ENCODE peak calls at places on chromosome 11, in four cellular contexts. Y is HepG2, Z is GM12878, D is K562. O is an unnamed sample.
A peak's percentile ranks its signal among the peaks of the same experiment; 100 is the strongest.

GRCh38 chr11:87366766-87367405 is 329.2 kb downstream of the TMEM135 start:
- DNase-seq in Y (no peak), D (no peak), Z (no peak), O (no peak)

GRCh38 chr11:64331569-64332371 is 8.2 kb upstream of the CCDC88B start:
- DNase-seq in D (peak; percentile 72), Y (peak; percentile 69), Z (peak; percentile 80), O (peak; percentile 65)

GRCh38 chr11:92391866-92392265 is 167.2 kb downstream of the FAT3 start:
- DNase-seq in Z (no peak), D (no peak), Y (no peak), O (no peak)

GRCh38 chr11:28315440-28315839 is 207.3 kb downstream of the METTL15 start:
- DNase-seq in D (no peak), Z (no peak), Y (no peak), O (no peak)

GRCh38 chr11:75667268-75667830 is 1.5 kb downstream of the MAP6 start:
- DNase-seq in D (no peak), Y (no peak), Z (no peak), O (peak; percentile 59)

GRCh38 chr11:130055637-130056036 is 14.1 kb upstream of the APLP2 start:
- DNase-seq in D (no peak), Z (no peak), Y (no peak), O (no peak)

GRCh38 chr11:45751430-45751829 is 53.5 kb upstream of the SLC35C1 start:
- DNase-seq in Y (no peak), Z (no peak), D (peak; percentile 24), O (peak; percentile 49)

GRCh38 chr11:111514216-111515031 is at the start of gene HOATZ:
- DNase-seq in Y (no peak), Z (no peak), D (peak; percentile 17), O (peak; percentile 75)

GRCh38 chr11:11959601-11960000 is 48.8 kb downstream of the DKK3 start:
- DNase-seq in D (no peak), Y (no peak), Z (no peak), O (no peak)

GRCh38 chr11:66473608-66474525 is 6.4 kb upstream of the DPP3 start:
- DNase-seq in D (no peak), Z (no peak), Y (no peak), O (no peak)

GRCh38 chr11:100980156-100980555 is 149.5 kb downstream of the PGR start:
- DNase-seq in Z (no peak), Y (peak; percentile 3), D (no peak), O (no peak)

GRCh38 chr11:96328395-96329010 is 14.5 kb downstream of the MAML2 start:
- DNase-seq in Z (no peak), D (peak; percentile 50), Y (no peak), O (no peak)

GRCh38 chr11:68191661-68192579 is 21.2 kb downstream of the KMT5B start:
- DNase-seq in Z (no peak), Y (no peak), D (no peak), O (no peak)

GRCh38 chr11:65856689-65857499 is 1.1 kb downstream of the CFL1 start:
- DNase-seq in Y (peak; percentile 48), Z (no peak), D (peak; percentile 61), O (peak; percentile 76)

GRCh38 chr11:9448576-9449352 is 12.0 kb upstream of the ZNF143 start:
- DNase-seq in Z (no peak), Y (no peak), D (no peak), O (no peak)

GRCh38 chr11:7546324-7546791 is 32.6 kb downstream of the PPFIBP2 start:
- DNase-seq in D (no peak), Z (no peak), Y (no peak), O (no peak)

GRCh38 chr11:69654001-69654659 is 13.2 kb downstream of the CCND1 start:
- DNase-seq in D (no peak), Y (no peak), Z (no peak), O (no peak)

GRCh38 chr11:62770778-62771143 is 435 bp upstream of the TAF6L start:
- DNase-seq in Y (peak; percentile 24), D (peak; percentile 10), Z (no peak), O (no peak)

GRCh38 chr11:43583548-43583947 is 97.0 kb upstream of the HSD17B12 start:
- DNase-seq in D (no peak), Z (no peak), Y (no peak), O (no peak)

GRCh38 chr11:3040881-3041280 is 16.3 kb downstream of the CARS1 start:
- DNase-seq in Z (no peak), Y (no peak), D (no peak), O (no peak)

GRCh38 chr11:61472282-61472681 is 36.3 kb upstream of the LRRC10B start:
- DNase-seq in D (no peak), Z (no peak), Y (no peak), O (no peak)

GRCh38 chr11:73386026-73386425 is 9.8 kb downstream of the RELT start:
- DNase-seq in D (peak; percentile 76), Y (no peak), Z (peak; percentile 49), O (no peak)

GRCh38 chr11:119416606-119417580 is 6.1 kb downstream of the THY1 start:
- DNase-seq in Y (no peak), D (peak; percentile 4), Z (no peak), O (no peak)

GRCh38 chr11:10490398-10491232 is 35.6 kb downstream of the AMPD3 start:
- DNase-seq in Z (no peak), D (peak; percentile 83), Y (peak; percentile 68), O (no peak)

GRCh38 chr11:119100246-119100959 is 1.2 kb downstream of the DPAGT1 start:
- DNase-seq in Z (no peak), Y (peak; percentile 62), D (no peak), O (no peak)

GRCh38 chr11:33266418-33267215 is 9.4 kb downstream of the HIPK3 start:
- DNase-seq in Y (peak; percentile 75), Z (no peak), D (no peak), O (no peak)
- TF ChIP-seq ATF2 in Y (no peak), Z (no peak), D (no peak), O (no peak)

GRCh38 chr11:14310696-14311095 is 48.3 kb downstream of the RRAS2 start:
- DNase-seq in Z (no peak), D (no peak), Y (no peak), O (no peak)
- TF ChIP-seq CBFB in Z (no peak), D (no peak), Y (no peak), O (no peak)

DNA sequence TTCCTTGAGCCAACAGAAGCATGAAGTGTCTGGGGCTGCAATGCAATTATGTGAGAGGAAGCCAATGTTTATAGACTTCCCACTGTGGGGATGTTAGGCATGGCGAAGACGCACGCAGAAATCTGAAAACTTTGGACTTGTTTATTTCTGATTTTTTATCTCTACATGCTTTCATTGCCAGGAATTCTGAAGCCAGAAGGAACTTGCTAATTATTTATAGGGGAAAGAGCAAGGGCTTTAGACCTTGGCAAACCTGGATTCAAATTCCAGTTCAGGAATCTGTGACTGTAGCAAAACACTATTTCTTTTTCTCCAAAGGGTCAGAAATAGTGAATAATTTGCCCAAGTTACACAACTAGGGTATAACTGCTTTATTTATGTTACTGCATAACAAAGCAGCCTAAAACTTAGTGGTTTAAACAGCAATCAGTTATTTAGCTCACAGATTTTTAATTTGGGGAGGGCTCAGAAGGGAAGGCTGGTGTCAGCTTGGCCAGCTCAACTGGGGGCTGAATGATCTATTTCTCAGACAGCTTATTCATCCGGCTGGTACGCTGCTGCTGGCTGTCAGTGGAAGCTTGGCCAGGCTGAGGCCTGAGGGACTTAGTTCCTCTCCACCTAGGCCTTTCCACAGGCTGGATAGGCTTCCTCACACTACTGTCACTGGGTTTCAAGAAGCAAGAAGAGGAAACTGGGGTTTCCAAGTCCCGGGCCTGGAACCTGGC is 1.9 kb upstream of the OR6Q1 start:
- DNase-seq in Y (no peak), Z (no peak), D (no peak), O (no peak)
- TF ChIP-seq ATF2 in Y (no peak), Z (no peak), D (no peak), O (no peak)

GRCh38 chr11:1336836-1337646 is 27.6 kb upstream of the TOLLIP start:
- DNase-seq in Y (no peak), D (no peak), Z (no peak), O (peak; percentile 55)
- TF ChIP-seq CBFB in Y (no peak), D (no peak), Z (no peak), O (no peak)

GRCh38 chr11:22521226-22521625 is 104.4 kb downstream of the FANCF start:
- DNase-seq in Z (no peak), D (no peak), Y (peak; percentile 1), O (no peak)
- TF ChIP-seq ATF2 in Z (no peak), D (no peak), Y (no peak), O (no peak)